ENCODE peak calls at places on chromosomes 12 and 14, in four cellular contexts. Q is brain microvascular endothelial cell; S is adipocyte; P is CD4-positive, alpha-beta memory T cell. J is an unnamed sample.

GRCh38 chr14:29749327-29749726 is 178.3 kb downstream of the PRKD1 start:
- DNase-seq in Q (peak; percentile 41), S (peak; percentile 15), P (no peak), J (no peak)

GRCh38 chr12:119630962-119631550 is 36.9 kb upstream of the PRKAB1 start:
- DNase-seq in Q (no peak), S (no peak), P (no peak), J (no peak)

GRCh38 chr14:94345344-94346072 is 22.4 kb upstream of the SERPINA6 start:
- DNase-seq in Q (peak; percentile 79), S (peak; percentile 88), P (no peak), J (no peak)

GRCh38 chr14:104546591-104547309 is 32.8 kb upstream of the C14orf180 start:
- DNase-seq in Q (no peak), S (no peak), P (no peak), J (no peak)

GRCh38 chr14:88785911-88786310 is 6.8 kb downstream of the EML5 start:
- DNase-seq in Q (no peak), S (no peak), P (no peak), J (no peak)

GRCh38 chr12:86122846-86123468 is 133.2 kb downstream of the MGAT4C start:
- DNase-seq in Q (peak; percentile 11), S (no peak), P (no peak), J (no peak)

GRCh38 chr14:73787760-73788508 is 63.7 kb upstream of the PTGR2 start:
- DNase-seq in Q (peak; percentile 37), S (peak; percentile 77), P (peak; percentile 19), J (peak; percentile 24)

GRCh38 chr14:63928744-63929174 is 76.0 kb downstream of the SYNE2 start:
- DNase-seq in Q (no peak), S (no peak), P (no peak), J (no peak)

GRCh38 chr12:95805864-95806669 is 15.5 kb upstream of the NTN4 start:
- DNase-seq in Q (peak; percentile 99), S (peak; percentile 95), P (peak; percentile 75), J (no peak)

GRCh38 chr14:104432611-104433231 is 146.8 kb upstream of the C14orf180 start:
- DNase-seq in Q (no peak), S (no peak), P (no peak), J (peak; percentile 26)

GRCh38 chr12:45737638-45738037 is 8.1 kb downstream of the ARID2 start:
- DNase-seq in Q (no peak), S (no peak), P (no peak), J (no peak)

GRCh38 chr12:100758083-100758482 is 36.5 kb upstream of the ANO4 start:
- DNase-seq in Q (no peak), S (no peak), P (no peak), J (no peak)

GRCh38 chr12:71581206-71581605 is 82.4 kb downstream of the ZFC3H1 start:
- DNase-seq in Q (no peak), S (no peak), P (no peak), J (no peak)

GRCh38 chr14:59199205-59199604 is 10.7 kb downstream of the DAAM1 start:
- DNase-seq in Q (peak; percentile 33), S (no peak), P (no peak), J (no peak)

GRCh38 chr12:2163172-2163927 is 110.6 kb downstream of the CACNA1C start:
- DNase-seq in Q (peak; percentile 63), S (peak; percentile 69), P (no peak), J (peak; percentile 95)

GRCh38 chr12:16599081-16599480 is 6.9 kb downstream of the LMO3 start:
- DNase-seq in Q (no peak), S (no peak), P (no peak), J (no peak)

GRCh38 chr12:80909370-80909769 is 28.4 kb downstream of the LIN7A start:
- DNase-seq in Q (no peak), S (no peak), P (no peak), J (no peak)

GRCh38 chr12:7907009-7907408 is 29.0 kb downstream of the SLC2A3 start:
- DNase-seq in Q (peak; percentile 85), S (peak; percentile 19), P (no peak), J (no peak)

GRCh38 chr12:68780731-68781130 is 27.2 kb upstream of the MDM2 start:
- DNase-seq in Q (peak; percentile 9), S (peak; percentile 27), P (no peak), J (no peak)
- H3K27me3 ChIP-seq in Q (no peaks in the 10 kb centered on the region), S (no peaks in the 10 kb centered on the region), P (no peaks in the 10 kb centered on the region), J (no peaks in the 10 kb centered on the region)

GRCh38 chr14:85532570-85532969 is 2.6 kb downstream of the FLRT2 start:
- DNase-seq in Q (no peak), S (no peak), P (no peak), J (no peak)

GRCh38 chr14:85534914-85535313 is 5.0 kb downstream of the FLRT2 start:
- DNase-seq in Q (no peak), S (peak; percentile 47), P (no peak), J (no peak)

GRCh38 chr14:85534435-85534834 is 4.5 kb downstream of the FLRT2 start:
- DNase-seq in Q (no peak), S (peak; percentile 65), P (no peak), J (no peak)

GRCh38 chr14:85532981-85533820 is 3.3 kb downstream of the FLRT2 start:
- DNase-seq in Q (peak; percentile 77), S (peak; percentile 94), P (no peak), J (peak; percentile 66)

GRCh38 chr14:85533821-85534271 is 3.9 kb downstream of the FLRT2 start:
- DNase-seq in Q (no peak), S (peak; percentile 55), P (no peak), J (peak; percentile 75)
- H3K27me3 ChIP-seq in Q (no peaks in the 10 kb centered on the region), S (no peaks in the 10 kb centered on the region), P (no peaks in the 10 kb centered on the region), J (no peaks in the 10 kb centered on the region)

GRCh38 chr14:52020315-52020714 is 31.0 kb downstream of the RTRAF start:
- DNase-seq in Q (no peak), S (no peak), P (no peak), J (no peak)
- H3K27me3 ChIP-seq in Q (no peaks in the 10 kb centered on the region), S (no peaks in the 10 kb centered on the region), P (no peaks in the 10 kb centered on the region), J (no peaks in the 10 kb centered on the region)

DNA sequence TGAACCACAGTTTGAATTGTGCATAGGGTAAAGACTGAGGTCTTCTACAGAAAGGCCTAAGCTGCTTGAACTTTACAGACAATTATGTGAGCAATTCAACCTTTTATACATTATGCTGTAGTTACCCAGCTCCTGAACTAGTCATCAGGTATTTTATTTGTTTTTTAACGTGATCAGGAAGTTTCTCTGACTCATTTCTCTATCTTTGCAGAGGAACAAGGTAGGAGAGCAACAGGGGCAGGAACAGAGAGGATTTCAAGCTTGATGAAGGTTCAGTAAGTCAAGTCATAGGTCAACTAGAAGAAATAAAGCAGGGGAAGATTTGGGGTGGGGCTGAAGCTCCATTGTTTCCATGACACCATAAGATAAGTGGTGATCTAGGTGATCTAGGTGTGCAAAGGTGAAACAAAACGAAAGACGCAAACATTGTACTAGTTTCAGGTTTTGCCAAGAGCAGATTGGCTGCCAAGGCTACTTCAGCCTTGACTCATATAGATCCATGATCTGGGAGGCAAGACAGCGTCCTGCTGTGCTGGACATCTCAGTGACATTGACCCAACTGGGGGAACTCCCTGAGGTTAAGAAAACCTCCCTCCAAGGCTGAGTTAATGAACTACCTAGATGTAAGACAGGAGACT is 198.1 kb downstream of the DAD1 start:
- DNase-seq in Q (no peak), S (no peak), P (no peak), J (no peak)
- H3K27me3 ChIP-seq in Q (no peaks in the 10 kb centered on the region), S (peaks cover 77% of the 10 kb centered on the region), P (no peaks in the 10 kb centered on the region), J (no peaks in the 10 kb centered on the region)

GRCh38 chr12:54039417-54040147 is 6.7 kb downstream of the HOXC5 start:
- DNase-seq in Q (no peak), S (no peak), P (no peak), J (no peak)
- H3K27me3 ChIP-seq in Q (peaks cover 72% of the 10 kb centered on the region), S (no peaks in the 10 kb centered on the region), P (peaks cover 46% of the 10 kb centered on the region), J (no peaks in the 10 kb centered on the region)

J was measured in aorta.